ENCODE peak calls at places on chromosomes 5 and 9, in six cellular contexts. One of them, this sample, is unnamed.

GRCh38 chr5:17441351-17441750 is 56.7 kb upstream of the TAF11L2 start:
- DNase-seq in DMS 273 treated with DMSO at 0.1 percent for 48 hours: no peak
- DNase-seq in pulmonary artery endothelial cell: no peak
- DNase-seq in HuH-7: no peak
- DNase-seq in RCC 7860: no peak
- DNase-seq in NCI-H510A: no peak
- DNase-seq in this sample: peak; percentile 25

GRCh38 chr5:173940269-173940668 is 48.7 kb upstream of the C5orf47 start:
- DNase-seq in DMS 273 treated with DMSO at 0.1 percent for 48 hours: no peak
- DNase-seq in pulmonary artery endothelial cell: no peak
- DNase-seq in HuH-7: no peak
- DNase-seq in RCC 7860: no peak
- DNase-seq in NCI-H510A: no peak
- DNase-seq in this sample: no peak

GRCh38 chr5:147743686-147744332 is 38.7 kb downstream of the JAKMIP2 start:
- DNase-seq in DMS 273 treated with DMSO at 0.1 percent for 48 hours: peak; percentile 75
- DNase-seq in pulmonary artery endothelial cell: no peak
- DNase-seq in HuH-7: no peak
- DNase-seq in RCC 7860: no peak
- DNase-seq in NCI-H510A: peak; percentile 76
- DNase-seq in this sample: no peak

GRCh38 chr5:136016945-136017530 is 11.8 kb upstream of the TGFBI start:
- DNase-seq in DMS 273 treated with DMSO at 0.1 percent for 48 hours: peak; percentile 71
- DNase-seq in pulmonary artery endothelial cell: no peak
- DNase-seq in HuH-7: no peak
- DNase-seq in RCC 7860: peak; percentile 100
- DNase-seq in NCI-H510A: no peak
- DNase-seq in this sample: no peak

GRCh38 chr5:93611900-93612898 is 29.2 kb downstream of the NR2F1 start:
- DNase-seq in DMS 273 treated with DMSO at 0.1 percent for 48 hours: no peak
- DNase-seq in pulmonary artery endothelial cell: no peak
- DNase-seq in HuH-7: no peak
- DNase-seq in RCC 7860: no peak
- DNase-seq in NCI-H510A: no peak
- DNase-seq in this sample: peak; percentile 18

GRCh38 chr5:121870489-121870888 is 18.8 kb downstream of the FTMT start:
- DNase-seq in DMS 273 treated with DMSO at 0.1 percent for 48 hours: no peak
- DNase-seq in pulmonary artery endothelial cell: no peak
- DNase-seq in HuH-7: no peak
- DNase-seq in RCC 7860: no peak
- DNase-seq in NCI-H510A: no peak
- DNase-seq in this sample: no peak

GRCh38 chr5:126015244-126016054 is 407.8 kb upstream of the GRAMD2B start:
- DNase-seq in DMS 273 treated with DMSO at 0.1 percent for 48 hours: no peak
- DNase-seq in pulmonary artery endothelial cell: no peak
- DNase-seq in HuH-7: no peak
- DNase-seq in RCC 7860: no peak
- DNase-seq in NCI-H510A: no peak
- DNase-seq in this sample: no peak

GRCh38 chr5:33241826-33242225 is 198.9 kb upstream of the TARS1 start:
- DNase-seq in DMS 273 treated with DMSO at 0.1 percent for 48 hours: no peak
- DNase-seq in pulmonary artery endothelial cell: peak; percentile 89
- DNase-seq in HuH-7: no peak
- DNase-seq in RCC 7860: no peak
- DNase-seq in NCI-H510A: no peak
- DNase-seq in this sample: no peak

GRCh38 chr5:166992874-166993722 is 1298.3 kb upstream of the WWC1 start:
- DNase-seq in DMS 273 treated with DMSO at 0.1 percent for 48 hours: no peak
- DNase-seq in pulmonary artery endothelial cell: no peak
- DNase-seq in HuH-7: no peak
- DNase-seq in RCC 7860: no peak
- DNase-seq in NCI-H510A: no peak
- DNase-seq in this sample: no peak

GRCh38 chr5:10283927-10284635 is 23.6 kb downstream of the CMBL start:
- DNase-seq in DMS 273 treated with DMSO at 0.1 percent for 48 hours: peak; percentile 27
- DNase-seq in pulmonary artery endothelial cell: peak; percentile 30
- DNase-seq in HuH-7: peak; percentile 66
- DNase-seq in RCC 7860: peak; percentile 64
- DNase-seq in NCI-H510A: peak; percentile 85
- DNase-seq in this sample: peak; percentile 93

GRCh38 chr9:14198544-14199510 is 115.1 kb downstream of the NFIB start:
- DNase-seq in DMS 273 treated with DMSO at 0.1 percent for 48 hours: peak; percentile 16
- DNase-seq in pulmonary artery endothelial cell: no peak
- DNase-seq in HuH-7: no peak
- DNase-seq in RCC 7860: no peak
- DNase-seq in NCI-H510A: no peak
- DNase-seq in this sample: no peak

GRCh38 chr9:81564632-81565031 is 124.7 kb downstream of the TLE1 start:
- DNase-seq in DMS 273 treated with DMSO at 0.1 percent for 48 hours: no peak
- DNase-seq in pulmonary artery endothelial cell: no peak
- DNase-seq in HuH-7: no peak
- DNase-seq in RCC 7860: no peak
- DNase-seq in NCI-H510A: no peak
- DNase-seq in this sample: no peak

GRCh38 chr5:140348104-140348503 is 1.7 kb upstream of the HBEGF start:
- DNase-seq in DMS 273 treated with DMSO at 0.1 percent for 48 hours: no peak
- DNase-seq in pulmonary artery endothelial cell: no peak
- DNase-seq in HuH-7: no peak
- DNase-seq in RCC 7860: no peak
- DNase-seq in NCI-H510A: no peak
- DNase-seq in this sample: no peak

GRCh38 chr5:170576602-170577584 is 73.1 kb downstream of the KCNIP1 start:
- DNase-seq in DMS 273 treated with DMSO at 0.1 percent for 48 hours: peak; percentile 21
- DNase-seq in pulmonary artery endothelial cell: no peak
- DNase-seq in HuH-7: no peak
- DNase-seq in RCC 7860: no peak
- DNase-seq in NCI-H510A: no peak
- DNase-seq in this sample: no peak

GRCh38 chr9:3948826-3949578 is 350.9 kb downstream of the GLIS3 start:
- DNase-seq in DMS 273 treated with DMSO at 0.1 percent for 48 hours: no peak
- DNase-seq in pulmonary artery endothelial cell: no peak
- DNase-seq in HuH-7: no peak
- DNase-seq in RCC 7860: peak; percentile 46
- DNase-seq in NCI-H510A: no peak
- DNase-seq in this sample: no peak

GRCh38 chr9:133782157-133783130 is 44.3 kb upstream of the SARDH start:
- DNase-seq in DMS 273 treated with DMSO at 0.1 percent for 48 hours: peak; percentile 19
- DNase-seq in pulmonary artery endothelial cell: peak; percentile 15
- DNase-seq in HuH-7: peak; percentile 95
- DNase-seq in RCC 7860: peak; percentile 44
- DNase-seq in NCI-H510A: peak; percentile 13
- DNase-seq in this sample: peak; percentile 68

GRCh38 chr9:127336708-127337352 is 60.1 kb upstream of the SLC2A8 start:
- DNase-seq in DMS 273 treated with DMSO at 0.1 percent for 48 hours: peak; percentile 15
- DNase-seq in pulmonary artery endothelial cell: peak; percentile 87
- DNase-seq in HuH-7: no peak
- DNase-seq in RCC 7860: peak; percentile 92
- DNase-seq in NCI-H510A: no peak
- DNase-seq in this sample: peak; percentile 56

GRCh38 chr9:134618163-134618822 is 23.3 kb upstream of the COL5A1 start:
- DNase-seq in DMS 273 treated with DMSO at 0.1 percent for 48 hours: no peak
- DNase-seq in pulmonary artery endothelial cell: no peak
- DNase-seq in HuH-7: no peak
- DNase-seq in RCC 7860: no peak
- DNase-seq in NCI-H510A: no peak
- DNase-seq in this sample: no peak

GRCh38 chr5:1666221-1666620 is 133.4 kb downstream of the MRPL36 start:
- DNase-seq in DMS 273 treated with DMSO at 0.1 percent for 48 hours: no peak
- DNase-seq in pulmonary artery endothelial cell: no peak
- DNase-seq in HuH-7: no peak
- DNase-seq in RCC 7860: no peak
- DNase-seq in NCI-H510A: no peak
- DNase-seq in this sample: no peak

GRCh38 chr5:97644206-97644605 is 461.2 kb upstream of the RIOK2 start:
- DNase-seq in DMS 273 treated with DMSO at 0.1 percent for 48 hours: no peak
- DNase-seq in pulmonary artery endothelial cell: no peak
- DNase-seq in HuH-7: no peak
- DNase-seq in RCC 7860: no peak
- DNase-seq in NCI-H510A: no peak
- DNase-seq in this sample: no peak

GRCh38 chr5:150278046-150278760 is 11.4 kb downstream of the CAMK2A start:
- DNase-seq in DMS 273 treated with DMSO at 0.1 percent for 48 hours: no peak
- DNase-seq in pulmonary artery endothelial cell: no peak
- DNase-seq in HuH-7: no peak
- DNase-seq in RCC 7860: no peak
- DNase-seq in NCI-H510A: no peak
- DNase-seq in this sample: no peak

GRCh38 chr5:9774472-9775079 is 144.4 kb upstream of the TAS2R1 start:
- DNase-seq in DMS 273 treated with DMSO at 0.1 percent for 48 hours: no peak
- DNase-seq in pulmonary artery endothelial cell: no peak
- DNase-seq in HuH-7: no peak
- DNase-seq in RCC 7860: peak; percentile 73
- DNase-seq in NCI-H510A: no peak
- DNase-seq in this sample: no peak

GRCh38 chr5:133145436-133146143 is 93.8 kb downstream of the HSPA4 start:
- DNase-seq in DMS 273 treated with DMSO at 0.1 percent for 48 hours: no peak
- DNase-seq in pulmonary artery endothelial cell: no peak
- DNase-seq in HuH-7: no peak
- DNase-seq in RCC 7860: no peak
- DNase-seq in NCI-H510A: no peak
- DNase-seq in this sample: no peak

GRCh38 chr9:126750941-126751725 is 53.7 kb upstream of the ZBTB43 start:
- DNase-seq in DMS 273 treated with DMSO at 0.1 percent for 48 hours: no peak
- DNase-seq in pulmonary artery endothelial cell: no peak
- DNase-seq in HuH-7: no peak
- DNase-seq in RCC 7860: no peak
- DNase-seq in NCI-H510A: no peak
- DNase-seq in this sample: no peak

GRCh38 chr5:42970636-42971559 is 69.2 kb downstream of the ANXA2R start:
- DNase-seq in DMS 273 treated with DMSO at 0.1 percent for 48 hours: no peak
- DNase-seq in pulmonary artery endothelial cell: no peak
- DNase-seq in HuH-7: peak; percentile 30
- DNase-seq in RCC 7860: no peak
- DNase-seq in NCI-H510A: no peak
- DNase-seq in this sample: no peak

GRCh38 chr9:10008101-10008799 is 604.6 kb downstream of the PTPRD start:
- DNase-seq in DMS 273 treated with DMSO at 0.1 percent for 48 hours: no peak
- DNase-seq in pulmonary artery endothelial cell: no peak
- DNase-seq in HuH-7: no peak
- DNase-seq in RCC 7860: no peak
- DNase-seq in NCI-H510A: no peak
- DNase-seq in this sample: no peak

GRCh38 chr5:149320791-149321330 is 24.4 kb upstream of the GRPEL2 start:
- DNase-seq in DMS 273 treated with DMSO at 0.1 percent for 48 hours: peak; percentile 91
- DNase-seq in pulmonary artery endothelial cell: peak; percentile 83
- DNase-seq in HuH-7: peak; percentile 82
- DNase-seq in RCC 7860: peak; percentile 92
- DNase-seq in NCI-H510A: peak; percentile 84
- DNase-seq in this sample: peak; percentile 92

GRCh38 chr9:10026585-10026984 is 586.2 kb downstream of the PTPRD start:
- DNase-seq in DMS 273 treated with DMSO at 0.1 percent for 48 hours: no peak
- DNase-seq in pulmonary artery endothelial cell: no peak
- DNase-seq in HuH-7: no peak
- DNase-seq in RCC 7860: no peak
- DNase-seq in NCI-H510A: no peak
- DNase-seq in this sample: no peak

GRCh38 chr5:43573058-43573457 is 16.2 kb upstream of the PAIP1 start:
- DNase-seq in DMS 273 treated with DMSO at 0.1 percent for 48 hours: no peak
- DNase-seq in pulmonary artery endothelial cell: no peak
- DNase-seq in HuH-7: no peak
- DNase-seq in RCC 7860: no peak
- DNase-seq in NCI-H510A: no peak
- DNase-seq in this sample: no peak

GRCh38 chr9:2916382-2916985 is 72.6 kb upstream of the PUM3 start:
- DNase-seq in DMS 273 treated with DMSO at 0.1 percent for 48 hours: no peak
- DNase-seq in pulmonary artery endothelial cell: no peak
- DNase-seq in HuH-7: no peak
- DNase-seq in RCC 7860: no peak
- DNase-seq in NCI-H510A: no peak
- DNase-seq in this sample: no peak

GRCh38 chr5:39109616-39110015 is 35.4 kb upstream of the RICTOR start:
- DNase-seq in DMS 273 treated with DMSO at 0.1 percent for 48 hours: no peak
- DNase-seq in pulmonary artery endothelial cell: no peak
- DNase-seq in HuH-7: no peak
- DNase-seq in RCC 7860: no peak
- DNase-seq in NCI-H510A: no peak
- DNase-seq in this sample: no peak

This sample was measured in HTR-8/SVneo.